ENCODE peak calls at places on chromosomes 5 and 9, in ten cellular contexts. I, Q, N, Z, P, G, K, S, J and W are unnamed samples.

GRCh38 chr5:175857986-175858385 is 13.4 kb upstream of the CPLX2 start:
- DNase-seq in S (no peak), J (no peak), G (no peak), I (no peak), N (no peak), Z (no peak), P (no peak), K (no peak), Q (no peak), W (no peak)

GRCh38 chr5:52684056-52684455 is 103.7 kb upstream of the ITGA1 start:
- DNase-seq in Q (no peak), J (no peak), Z (no peak), N (peak), G (no peak), K (no peak), I (no peak), S (no peak), P (no peak), W (no peak)

GRCh38 chr9:77598510-77598909 is 49.6 kb downstream of the GNA14 start:
- DNase-seq in Z (no peak), S (no peak), Q (no peak), P (no peak), J (no peak), G (no peak), K (no peak), I (no peak), N (peak), W (peak)

GRCh38 chr9:105403552-105404246 is 44.1 kb upstream of the FSD1L start:
- DNase-seq in K (no peak), S (no peak), Q (no peak), G (no peak), I (no peak), N (no peak), J (no peak), P (no peak), Z (no peak), W (no peak)

GRCh38 chr5:59548807-59549357 is 344.6 kb downstream of the PDE4D start:
- DNase-seq in I (no peak), K (no peak), G (no peak), N (no peak), J (no peak), P (no peak), S (no peak), Q (no peak), Z (no peak), W (peak)

GRCh38 chr5:142143878-142144277 is 35.3 kb downstream of the NDFIP1 start:
- DNase-seq in P (no peak), J (no peak), Z (no peak), Q (no peak), G (peak), K (peak), S (peak), I (no peak), N (peak), W (peak)

GRCh38 chr5:125056641-125057345 is 310.4 kb upstream of the ZNF608 start:
- DNase-seq in Q (no peak), Z (no peak), N (no peak), J (no peak), K (no peak), G (no peak), P (no peak), S (no peak), I (no peak), W (peak)

GRCh38 chr5:42889311-42889933 is 77.7 kb upstream of the SELENOP start:
- DNase-seq in P (peak), S (peak), G (peak), I (no peak), J (peak), N (peak), Z (peak), K (peak), Q (peak), W (peak)

GRCh38 chr9:15404171-15404570 is 18.5 kb upstream of the SNAPC3 start:
- DNase-seq in K (no peak), I (no peak), N (no peak), S (no peak), P (no peak), Q (no peak), G (no peak), J (no peak), Z (no peak), W (no peak)